ENCODE peak calls at places on chromosomes 12 and 14, in four cellular contexts. R is right cardiac atrium, N is neural progenitor cell, U is lower lobe of right lung. O is an unnamed sample. For H3K4me1, the result is how much of the 10 kb centered on the place peaks cover.

GRCh38 chr12:27828196-27828595 is 48.2 kb upstream of the MANSC4 start:
- DNase-seq in N (no peak), R (no peak), U (no peak), O (no peak)

GRCh38 chr14:20632831-20633771 is 8.4 kb downstream of the OR6S1 start:
- DNase-seq in U (no peak), N (peak), R (no peak), O (peak)

GRCh38 chr14:75295491-75296338 is 17.1 kb downstream of the FOS start:
- DNase-seq in R (peak), U (peak), N (peak), O (peak)

GRCh38 chr12:71958056-71958455 is 19.4 kb downstream of the TPH2 start:
- DNase-seq in N (no peak), R (no peak), U (no peak), O (no peak)

GRCh38 chr14:80269338-80269935 is 58.1 kb upstream of the DIO2 start:
- DNase-seq in N (no peak), U (no peak), R (no peak), O (no peak)

GRCh38 chr12:66405395-66405794 is 103.1 kb downstream of the HELB start:
- DNase-seq in U (no peak), N (no peak), R (no peak), O (no peak)

GRCh38 chr12:81992461-81992860 is 233.3 kb upstream of the PPFIA2 start:
- DNase-seq in R (no peak), U (no peak), N (peak), O (peak)

GRCh38 chr12:76782440-76782996 is 18.6 kb downstream of the ZDHHC17 start:
- DNase-seq in N (no peak), R (no peak), U (no peak), O (no peak)

GRCh38 chr12:109761631-109761950 is 48.0 kb downstream of the FAM222A start:
- DNase-seq in U (peak), N (no peak), R (no peak), O (no peak)

GRCh38 chr14:37143500-37143874 is 28.9 kb downstream of the SLC25A21 start:
- DNase-seq in N (no peak), R (no peak), U (no peak), O (no peak)

GRCh38 chr12:90589966-90590365 is 365.0 kb downstream of the CCER1 start:
- DNase-seq in N (no peak), R (no peak), U (no peak), O (no peak)

GRCh38 chr12:132491349-132491663 is 1.4 kb downstream of the FBRSL1 start:
- DNase-seq in N (no peak), U (no peak), R (peak), O (no peak)

GRCh38 chr12:66919466-66919865 is 240.6 kb upstream of the GRIP1 start:
- DNase-seq in N (no peak), U (no peak), R (no peak), O (no peak)

GRCh38 chr14:59321184-59321952 is 132.9 kb downstream of the DAAM1 start:
- DNase-seq in N (no peak), U (no peak), R (no peak), O (no peak)

GRCh38 chr12:110176745-110177144 is 52.6 kb downstream of the IFT81 start:
- DNase-seq in R (no peak), N (no peak), U (no peak), O (no peak)

GRCh38 chr14:60721331-60722162 is 2.6 kb downstream of the SIX4 start:
- DNase-seq in R (peak), N (peak), U (peak), O (peak)

GRCh38 chr12:102216086-102216691 is 18.6 kb upstream of the PMCH start:
- DNase-seq in U (no peak), N (no peak), R (no peak), O (no peak)

GRCh38 chr12:132285991-132286681 is 43.3 kb downstream of the GALNT9 start:
- DNase-seq in U (peak), N (peak), R (peak), O (peak)

GRCh38 chr14:103155013-103155412 is 31.8 kb downstream of the TNFAIP2 start:
- DNase-seq in R (peak), U (peak), N (no peak), O (no peak)

GRCh38 chr14:73712540-73713141 is 1.5 kb downstream of the PNMA1 start:
- DNase-seq in R (peak), U (no peak), N (peak), O (peak)

GRCh38 chr12:66863276-66863675 is 184.4 kb upstream of the GRIP1 start:
- DNase-seq in U (no peak), R (no peak), N (no peak), O (no peak)

GRCh38 chr14:32366256-32366655 is 37.2 kb downstream of the AKAP6 start:
- DNase-seq in U (no peak), N (peak), R (peak), O (peak)

GRCh38 chr14:94653321-94653720 is 41.1 kb downstream of the SERPINA3 start:
- DNase-seq in U (no peak), R (no peak), N (no peak), O (no peak)

GRCh38 chr14:68806526-68807147 is 13.8 kb upstream of the ZFP36L1 start:
- DNase-seq in U (no peak), N (no peak), R (no peak), O (no peak)

GRCh38 chr14:90624228-90624627 is 192.0 kb downstream of the TTC7B start:
- DNase-seq in R (peak), N (no peak), U (no peak), O (no peak)

GRCh38 chr12:14260011-14260993 is 105.2 kb upstream of the ATF7IP start:
- DNase-seq in N (peak), R (peak), U (peak), O (peak)

GRCh38 chr12:95605087-95605486 is 53.8 kb upstream of the USP44 start:
- DNase-seq in U (no peak), R (no peak), N (no peak), O (no peak)

GRCh38 chr14:89123851-89124250 is 293.2 kb downstream of the FOXN3 start:
- DNase-seq in N (no peak), R (no peak), U (no peak), O (no peak)

GRCh38 chr12:126534495-126534894 is 1469.3 kb downstream of the AACS start:
- DNase-seq in N (no peak), R (no peak), U (no peak), O (no peak)

GRCh38 chr14:22428681-22429315 is 160.2 kb downstream of the DAD1 start:
- DNase-seq in R (no peak), N (no peak), U (no peak), O (no peak)

GRCh38 chr14:90451443-90451842 is 54.6 kb downstream of the CALM1 start:
- DNase-seq in N (no peak), R (no peak), U (no peak), O (no peak)

GRCh38 chr12:107912421-107913004 is 138.0 kb downstream of the ASCL4 start:
- DNase-seq in N (peak), R (peak), U (peak), O (peak)

GRCh38 chr12:49897276-49897675 is 6.4 kb downstream of the FAIM2 start:
- DNase-seq in N (no peak), R (no peak), U (peak), O (no peak)

GRCh38 chr14:28608438-28608837 is 158.1 kb upstream of the FOXG1 start:
- DNase-seq in U (no peak), N (no peak), R (no peak), O (no peak)

GRCh38 chr14:85418716-85419115 is 111.2 kb upstream of the FLRT2 start:
- DNase-seq in N (no peak), U (no peak), R (no peak), O (no peak)

GRCh38 chr14:105528859-105529505 is 2.6 kb downstream of the TMEM121 start:
- DNase-seq in N (no peak), R (no peak), U (peak), O (no peak)

GRCh38 chr14:106605548-106606448 is 1079.4 kb downstream of the TMEM121 start:
- DNase-seq in R (peak), U (peak), N (no peak), O (no peak)

GRCh38 chr14:101835566-101835965 is 74.1 kb downstream of the PPP2R5C start:
- DNase-seq in U (no peak), N (no peak), R (no peak), O (no peak)

GRCh38 chr14:101834387-101835165 is 73.1 kb downstream of the PPP2R5C start:
- DNase-seq in R (no peak), N (no peak), U (no peak), O (no peak)

GRCh38 chr14:101838476-101838875 is 77.0 kb downstream of the PPP2R5C start:
- DNase-seq in R (peak), U (no peak), N (no peak), O (no peak)

GRCh38 chr14:101835166-101835557 is 73.7 kb downstream of the PPP2R5C start:
- DNase-seq in R (no peak), U (no peak), N (no peak), O (no peak)

GRCh38 chr14:101836131-101836530 is 74.6 kb downstream of the PPP2R5C start:
- DNase-seq in R (peak), U (no peak), N (no peak), O (no peak)
- H3K27ac ChIP-seq in R (peak), U (peak), N (no peak), O (no peak)

GRCh38 chr14:77320238-77320935 is at the start of gene POMT2:
- DNase-seq in N (peak), U (peak), R (peak), O (peak)

GRCh38 chr14:77315115-77315944 is 5.4 kb downstream of the POMT2 start:
- DNase-seq in U (no peak), N (peak), R (no peak), O (no peak)

GRCh38 chr14:77319416-77319815 is 1.3 kb downstream of the POMT2 start:
- DNase-seq in U (no peak), N (no peak), R (no peak), O (no peak)

GRCh38 chr14:77316872-77317271 is 3.8 kb downstream of the POMT2 start:
- DNase-seq in N (no peak), U (no peak), R (no peak), O (no peak)

DNA sequence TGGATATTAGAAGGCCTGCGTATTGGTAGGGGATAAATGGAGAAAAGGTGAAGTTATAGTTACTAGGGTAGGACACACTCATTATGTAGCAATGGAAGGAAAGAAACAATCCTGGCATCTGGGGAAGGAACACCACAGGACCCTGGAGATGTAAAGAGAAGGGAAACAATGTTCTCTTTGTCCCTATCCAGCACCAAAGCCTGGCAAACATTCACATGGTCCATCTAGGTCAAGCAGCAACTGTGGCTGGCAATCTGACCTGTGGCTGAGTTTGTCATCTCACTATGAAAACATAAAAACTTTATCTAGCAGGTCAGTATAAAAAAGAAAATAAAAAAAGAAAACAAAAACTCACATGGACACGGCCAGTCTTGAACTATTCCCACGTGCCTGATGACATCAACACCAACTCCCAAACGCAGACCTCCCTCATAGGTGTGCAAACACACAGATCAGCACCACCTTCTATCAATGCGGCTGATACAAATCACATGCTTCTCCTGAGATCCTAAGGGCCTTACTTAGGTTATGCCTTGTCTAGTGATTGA is 2.6 kb downstream of the POMT2 start:
- DNase-seq in N (no peak), R (no peak), U (no peak), O (no peak)
- H3K4me1 ChIP-seq in N (under half), R (under half), U (under half), O (under half)

DNA sequence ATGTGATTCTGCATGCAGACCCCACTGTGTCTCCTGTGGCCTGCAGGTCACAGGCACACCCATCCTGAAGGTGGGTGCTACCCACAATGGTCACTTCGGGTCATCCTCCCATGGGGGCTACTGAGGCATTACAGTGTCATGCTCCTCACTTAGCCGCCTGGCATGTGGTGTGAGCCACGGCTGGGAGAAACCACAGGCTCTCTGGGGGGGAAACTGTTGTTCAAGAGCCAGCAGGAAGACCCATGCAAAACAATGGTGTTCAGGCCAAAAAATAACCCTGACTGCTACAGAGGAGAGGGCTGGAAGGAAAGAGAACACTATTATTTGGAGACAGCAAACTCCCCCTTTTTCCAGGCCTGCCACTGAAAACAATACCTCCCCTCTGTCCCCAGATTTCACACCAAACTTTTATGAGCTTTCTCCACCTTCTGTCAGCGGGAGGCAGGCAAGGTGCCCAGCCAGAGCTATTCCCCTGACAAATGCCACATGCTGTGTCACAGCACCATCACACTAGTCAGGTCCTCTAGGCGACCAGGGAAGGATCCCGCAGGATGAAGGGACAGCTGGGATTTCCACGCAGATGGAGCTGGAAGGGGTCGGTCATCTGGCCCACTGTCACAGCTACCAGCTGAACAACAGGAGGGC is 83.7 kb downstream of the CHGA start:
- DNase-seq in N (no peak), R (peak), U (no peak), O (no peak)
- H3K27ac ChIP-seq in N (no peak), R (peak), U (no peak), O (peak)

GRCh38 chr12:111411187-111411764 is 5.6 kb downstream of the SH2B3 start:
- DNase-seq in N (peak), U (no peak), R (no peak), O (no peak)

GRCh38 chr12:111413442-111414086 is 7.8 kb downstream of the SH2B3 start:
- DNase-seq in U (peak), N (no peak), R (peak), O (no peak)

GRCh38 chr12:111410229-111411186 is 4.8 kb downstream of the SH2B3 start:
- DNase-seq in N (peak), R (peak), U (peak), O (no peak)

GRCh38 chr12:111412830-111413441 is 7.2 kb downstream of the SH2B3 start:
- DNase-seq in U (no peak), N (no peak), R (peak), O (no peak)

GRCh38 chr12:111412007-111412829 is 6.5 kb downstream of the SH2B3 start:
- DNase-seq in N (peak), R (peak), U (no peak), O (peak)
- H3K4me1 ChIP-seq in N (under half), R (under half), U (half or more), O (half or more)

GRCh38 chr12:3042826-3043225 is 34.4 kb upstream of the TSPAN9 start:
- DNase-seq in R (no peak), U (no peak), N (no peak), O (no peak)

GRCh38 chr12:3042394-3042793 is 34.8 kb upstream of the TSPAN9 start:
- DNase-seq in N (no peak), U (no peak), R (peak), O (no peak)

GRCh38 chr12:3041558-3042164 is 35.5 kb upstream of the TSPAN9 start:
- DNase-seq in N (peak), R (no peak), U (no peak), O (peak)

GRCh38 chr12:3044141-3044630 is 33.0 kb upstream of the TSPAN9 start:
- DNase-seq in N (no peak), U (no peak), R (no peak), O (no peak)

DNA sequence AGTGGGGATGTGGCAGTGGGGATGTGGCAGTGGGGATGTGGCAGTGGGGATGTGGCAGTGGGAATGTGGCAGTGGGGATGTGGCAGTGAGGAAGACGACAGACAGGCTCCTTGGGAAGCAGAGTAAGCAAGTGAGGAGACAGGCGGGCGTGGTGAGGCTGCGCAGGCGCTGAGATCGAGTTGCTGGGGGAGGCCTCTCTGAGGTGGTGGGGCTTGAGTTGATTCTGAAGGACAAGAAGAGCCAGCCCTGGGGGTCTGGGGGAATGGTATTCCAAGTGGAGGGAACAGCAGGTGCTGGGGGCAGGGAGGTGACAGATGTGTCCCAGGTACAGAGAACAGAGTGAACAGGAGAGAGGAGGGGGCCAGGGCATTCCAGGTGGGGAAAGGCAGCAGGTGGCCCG is 33.8 kb upstream of the TSPAN9 start:
- DNase-seq in U (no peak), N (no peak), R (no peak), O (no peak)
- H3K27ac ChIP-seq in U (no peak), N (no peak), R (no peak), O (no peak)

DNA sequence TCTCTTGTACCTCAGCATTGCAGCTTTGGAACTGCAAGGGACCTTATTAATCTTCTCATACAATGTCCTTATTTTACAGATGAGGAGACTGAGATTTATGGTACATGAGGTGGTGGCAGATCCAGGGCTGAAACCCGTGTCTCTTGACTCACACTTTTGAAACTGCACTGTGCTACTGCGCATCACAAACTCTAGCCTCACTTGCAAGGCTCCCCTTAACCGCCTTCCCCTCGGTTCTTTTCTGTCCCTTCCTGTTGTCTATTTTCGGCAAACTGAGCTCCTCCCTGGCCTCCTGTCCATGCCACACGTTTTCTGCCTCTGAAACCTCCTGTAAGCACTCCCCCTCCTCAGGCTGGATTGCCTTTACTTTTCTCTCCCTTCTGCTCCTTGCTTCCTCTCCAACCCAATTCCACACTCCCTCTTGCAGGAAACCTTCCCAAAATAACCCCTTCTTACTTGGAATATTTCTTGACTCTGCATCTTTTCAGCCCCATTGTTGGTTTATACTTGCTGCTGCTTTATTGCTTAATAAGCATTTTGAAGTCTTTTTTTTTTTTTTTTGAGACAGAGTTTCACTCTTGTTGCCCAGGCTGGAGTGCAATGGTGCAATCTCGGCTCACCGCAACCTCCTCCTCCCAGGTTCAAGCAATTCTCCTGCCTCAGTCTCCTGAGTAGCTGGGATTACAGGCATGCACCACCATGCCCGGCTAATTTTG is 72.4 kb upstream of the CISTR start:
- DNase-seq in R (no peak), U (no peak), N (no peak), O (no peak)
- H3K4me1 ChIP-seq in R (under half), U (under half), N (under half), O (under half)

DNA sequence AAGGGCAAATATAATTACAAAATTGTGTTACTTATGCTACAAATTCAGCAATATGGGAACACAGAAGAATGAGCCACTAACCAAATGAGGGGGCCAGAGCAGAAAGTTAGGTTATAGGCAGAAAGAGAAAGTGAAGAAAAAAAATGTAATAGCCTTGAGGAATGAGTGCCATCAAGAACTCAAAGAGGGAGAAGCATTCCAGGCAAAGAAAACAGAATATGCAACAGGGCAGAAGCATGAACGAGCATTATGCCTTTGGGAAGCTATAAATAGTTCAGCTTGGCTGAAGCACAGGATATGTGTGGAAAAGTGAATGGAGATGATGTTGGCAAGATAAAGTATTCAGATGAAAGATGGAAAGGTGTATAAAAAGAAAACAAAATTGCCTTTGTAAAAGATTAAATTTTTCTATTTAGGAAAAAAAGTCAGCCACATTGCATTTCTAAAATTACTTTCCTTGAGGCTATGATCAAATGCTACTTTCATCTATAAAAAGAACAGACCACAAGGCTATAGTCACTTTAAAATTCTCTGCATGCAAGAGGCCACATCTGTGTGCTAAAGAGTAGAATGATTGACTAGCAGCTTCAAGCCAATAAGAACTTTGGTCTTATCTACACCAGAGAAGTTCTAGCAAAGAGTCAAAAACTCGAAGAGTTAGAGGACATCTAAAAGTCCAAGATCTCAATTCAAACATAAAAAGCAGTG is 193.6 kb upstream of the GARIN6 start:
- DNase-seq in U (no peak), R (no peak), N (no peak), O (no peak)
- H3K27ac ChIP-seq in U (no peak), R (no peak), N (no peak), O (no peak)

GRCh38 chr12:117093431-117093830 is 5.8 kb downstream of the TESC start:
- DNase-seq in N (no peak), R (no peak), U (no peak), O (no peak)
- H3K4me1 ChIP-seq in N (under half), R (under half), U (under half), O (under half)

O was measured in GM23338.